ENCODE peak calls at places on chromosomes 6 and 20, in eight cellular contexts. One of them, this sample, is unnamed.

GRCh38 chr6:34981951-34982350 is 92.9 kb downstream of the ANKS1A start:
- DNase-seq in dorsolateral prefrontal cortex: no peak
- DNase-seq in PC-3: peak; percentile 24
- DNase-seq in Peyer's patch: no peak
- DNase-seq in breast epithelium: no peak
- DNase-seq in CD4-positive, alpha-beta T cell: no peak
- DNase-seq in GM12878: no peak
- DNase-seq in PC-9: no peak
- DNase-seq in this sample: no peak

GRCh38 chr20:62666736-62667529 is 24.6 kb downstream of the SLCO4A1 start:
- DNase-seq in PC-3: peak; percentile 65
- DNase-seq in CD4-positive, alpha-beta T cell: no peak
- DNase-seq in PC-9: peak; percentile 83
- DNase-seq in Peyer's patch: peak; percentile 91
- DNase-seq in GM12878: no peak
- DNase-seq in breast epithelium: no peak
- DNase-seq in dorsolateral prefrontal cortex: no peak
- DNase-seq in this sample: peak; percentile 95

GRCh38 chr6:108581237-108581931 is 20.7 kb downstream of the FOXO3 start:
- DNase-seq in PC-3: peak; percentile 33
- DNase-seq in CD4-positive, alpha-beta T cell: no peak
- DNase-seq in GM12878: no peak
- DNase-seq in dorsolateral prefrontal cortex: no peak
- DNase-seq in Peyer's patch: no peak
- DNase-seq in PC-9: peak; percentile 51
- DNase-seq in breast epithelium: no peak
- DNase-seq in this sample: peak; percentile 82

GRCh38 chr6:138403324-138403800 is 661 bp upstream of the HEBP2 start:
- DNase-seq in Peyer's patch: peak; percentile 69
- DNase-seq in breast epithelium: no peak
- DNase-seq in PC-9: peak; percentile 26
- DNase-seq in GM12878: no peak
- DNase-seq in CD4-positive, alpha-beta T cell: peak; percentile 44
- DNase-seq in PC-3: no peak
- DNase-seq in dorsolateral prefrontal cortex: peak; percentile 56
- DNase-seq in this sample: peak; percentile 13

GRCh38 chr20:8394308-8394945 is 262.4 kb downstream of the PLCB1 start:
- DNase-seq in Peyer's patch: no peak
- DNase-seq in PC-3: no peak
- DNase-seq in CD4-positive, alpha-beta T cell: no peak
- DNase-seq in PC-9: no peak
- DNase-seq in breast epithelium: no peak
- DNase-seq in GM12878: peak; percentile 71
- DNase-seq in dorsolateral prefrontal cortex: no peak
- DNase-seq in this sample: no peak

GRCh38 chr6:45504947-45505346 is 127.2 kb upstream of the SUPT3H start:
- DNase-seq in Peyer's patch: no peak
- DNase-seq in breast epithelium: no peak
- DNase-seq in PC-3: peak; percentile 63
- DNase-seq in CD4-positive, alpha-beta T cell: no peak
- DNase-seq in GM12878: no peak
- DNase-seq in dorsolateral prefrontal cortex: no peak
- DNase-seq in PC-9: peak; percentile 56
- DNase-seq in this sample: no peak

GRCh38 chr6:159933077-159933476 is 35.8 kb upstream of the IGF2R start:
- DNase-seq in dorsolateral prefrontal cortex: no peak
- DNase-seq in CD4-positive, alpha-beta T cell: no peak
- DNase-seq in PC-9: no peak
- DNase-seq in Peyer's patch: no peak
- DNase-seq in GM12878: no peak
- DNase-seq in PC-3: no peak
- DNase-seq in breast epithelium: no peak
- DNase-seq in this sample: no peak

GRCh38 chr20:63316502-63316921 is 23.5 kb downstream of the COL20A1 start:
- DNase-seq in Peyer's patch: no peak
- DNase-seq in PC-3: no peak
- DNase-seq in PC-9: no peak
- DNase-seq in GM12878: no peak
- DNase-seq in CD4-positive, alpha-beta T cell: no peak
- DNase-seq in dorsolateral prefrontal cortex: no peak
- DNase-seq in breast epithelium: no peak
- DNase-seq in this sample: no peak

GRCh38 chr6:137571854-137572253 is 77.7 kb upstream of the OLIG3 start:
- DNase-seq in Peyer's patch: peak; percentile 83
- DNase-seq in dorsolateral prefrontal cortex: no peak
- DNase-seq in PC-3: peak; percentile 66
- DNase-seq in PC-9: peak; percentile 21
- DNase-seq in CD4-positive, alpha-beta T cell: peak; percentile 67
- DNase-seq in GM12878: no peak
- DNase-seq in breast epithelium: no peak
- DNase-seq in this sample: peak; percentile 63

GRCh38 chr6:30493643-30494250 is 4.4 kb downstream of the HLA-E start:
- DNase-seq in dorsolateral prefrontal cortex: no peak
- DNase-seq in GM12878: no peak
- DNase-seq in Peyer's patch: no peak
- DNase-seq in CD4-positive, alpha-beta T cell: peak; percentile 62
- DNase-seq in breast epithelium: no peak
- DNase-seq in PC-9: no peak
- DNase-seq in PC-3: no peak
- DNase-seq in this sample: no peak

GRCh38 chr6:5059036-5059896 is 25.9 kb upstream of the PPP1R3G start:
- DNase-seq in PC-3: no peak
- DNase-seq in Peyer's patch: no peak
- DNase-seq in breast epithelium: no peak
- DNase-seq in dorsolateral prefrontal cortex: no peak
- DNase-seq in CD4-positive, alpha-beta T cell: no peak
- DNase-seq in PC-9: no peak
- DNase-seq in GM12878: no peak
- DNase-seq in this sample: peak; percentile 49

GRCh38 chr6:33590531-33591198 is 10.6 kb upstream of the BAK1 start:
- DNase-seq in breast epithelium: no peak
- DNase-seq in PC-3: peak; percentile 38
- DNase-seq in CD4-positive, alpha-beta T cell: no peak
- DNase-seq in PC-9: peak; percentile 64
- DNase-seq in GM12878: no peak
- DNase-seq in Peyer's patch: peak; percentile 81
- DNase-seq in dorsolateral prefrontal cortex: no peak
- DNase-seq in this sample: peak; percentile 86

GRCh38 chr6:137045221-137045789 is 540 bp upstream of the IL20RA start:
- DNase-seq in PC-3: peak; percentile 47
- DNase-seq in CD4-positive, alpha-beta T cell: no peak
- DNase-seq in dorsolateral prefrontal cortex: no peak
- DNase-seq in breast epithelium: no peak
- DNase-seq in PC-9: no peak
- DNase-seq in Peyer's patch: no peak
- DNase-seq in GM12878: no peak
- DNase-seq in this sample: no peak

GRCh38 chr6:127464161-127464880 is 5.1 kb upstream of the KIAA0408 start:
- DNase-seq in Peyer's patch: no peak
- DNase-seq in CD4-positive, alpha-beta T cell: no peak
- DNase-seq in PC-9: no peak
- DNase-seq in GM12878: no peak
- DNase-seq in dorsolateral prefrontal cortex: no peak
- DNase-seq in PC-3: peak; percentile 21
- DNase-seq in breast epithelium: no peak
- DNase-seq in this sample: no peak

GRCh38 chr6:53436904-53437303 is 88.2 kb upstream of the ELOVL5 start:
- DNase-seq in CD4-positive, alpha-beta T cell: no peak
- DNase-seq in breast epithelium: no peak
- DNase-seq in PC-9: no peak
- DNase-seq in GM12878: no peak
- DNase-seq in dorsolateral prefrontal cortex: no peak
- DNase-seq in PC-3: no peak
- DNase-seq in Peyer's patch: no peak
- DNase-seq in this sample: no peak

GRCh38 chr20:17421493-17421892 is 109.7 kb downstream of the BFSP1 start:
- DNase-seq in PC-9: no peak
- DNase-seq in PC-3: no peak
- DNase-seq in dorsolateral prefrontal cortex: no peak
- DNase-seq in breast epithelium: no peak
- DNase-seq in Peyer's patch: no peak
- DNase-seq in GM12878: no peak
- DNase-seq in CD4-positive, alpha-beta T cell: no peak
- DNase-seq in this sample: no peak

GRCh38 chr6:85458184-85458583 is 8.3 kb downstream of the NT5E start:
- DNase-seq in CD4-positive, alpha-beta T cell: no peak
- DNase-seq in dorsolateral prefrontal cortex: no peak
- DNase-seq in GM12878: no peak
- DNase-seq in Peyer's patch: no peak
- DNase-seq in breast epithelium: no peak
- DNase-seq in PC-9: no peak
- DNase-seq in PC-3: no peak
- DNase-seq in this sample: no peak

GRCh38 chr20:31751126-31751525 is 12.0 kb downstream of the TPX2 start:
- DNase-seq in PC-3: no peak
- DNase-seq in CD4-positive, alpha-beta T cell: no peak
- DNase-seq in breast epithelium: no peak
- DNase-seq in PC-9: no peak
- DNase-seq in dorsolateral prefrontal cortex: no peak
- DNase-seq in Peyer's patch: no peak
- DNase-seq in GM12878: no peak
- DNase-seq in this sample: no peak

GRCh38 chr6:28355743-28356665 is 6.3 kb downstream of the ZKSCAN3 start:
- DNase-seq in PC-3: peak; percentile 95
- DNase-seq in CD4-positive, alpha-beta T cell: peak; percentile 53
- DNase-seq in breast epithelium: peak; percentile 62
- DNase-seq in PC-9: peak; percentile 75
- DNase-seq in dorsolateral prefrontal cortex: peak; percentile 69
- DNase-seq in Peyer's patch: peak; percentile 86
- DNase-seq in GM12878: peak; percentile 55
- DNase-seq in this sample: peak; percentile 89

GRCh38 chr20:49247169-49247734 is 28.0 kb downstream of the DDX27 start:
- DNase-seq in breast epithelium: no peak
- DNase-seq in GM12878: no peak
- DNase-seq in dorsolateral prefrontal cortex: no peak
- DNase-seq in Peyer's patch: no peak
- DNase-seq in PC-3: no peak
- DNase-seq in PC-9: no peak
- DNase-seq in CD4-positive, alpha-beta T cell: no peak
- DNase-seq in this sample: no peak
- H3K27ac ChIP-seq in breast epithelium: no peak overlapping the region
- H3K27ac ChIP-seq in GM12878: no peak overlapping the region
- H3K27ac ChIP-seq in dorsolateral prefrontal cortex: peak overlapping the region; percentile 91
- H3K27ac ChIP-seq in Peyer's patch: no peak overlapping the region
- H3K27ac ChIP-seq in PC-3: no peak overlapping the region
- H3K27ac ChIP-seq in PC-9: no peak overlapping the region
- H3K27ac ChIP-seq in CD4-positive, alpha-beta T cell: no peak overlapping the region
- H3K27ac ChIP-seq in this sample: no peak overlapping the region

GRCh38 chr6:119109654-119110325 is 31.3 kb upstream of the FAM184A start:
- DNase-seq in PC-9: no peak
- DNase-seq in dorsolateral prefrontal cortex: no peak
- DNase-seq in CD4-positive, alpha-beta T cell: no peak
- DNase-seq in Peyer's patch: no peak
- DNase-seq in PC-3: no peak
- DNase-seq in breast epithelium: no peak
- DNase-seq in GM12878: no peak
- DNase-seq in this sample: no peak
- H3K27ac ChIP-seq in PC-9: no peak overlapping the region
- H3K27ac ChIP-seq in dorsolateral prefrontal cortex: no peak overlapping the region
- H3K27ac ChIP-seq in CD4-positive, alpha-beta T cell: no peak overlapping the region
- H3K27ac ChIP-seq in Peyer's patch: no peak overlapping the region
- H3K27ac ChIP-seq in PC-3: no peak overlapping the region
- H3K27ac ChIP-seq in breast epithelium: no peak overlapping the region
- H3K27ac ChIP-seq in GM12878: no peak overlapping the region
- H3K27ac ChIP-seq in this sample: no peak overlapping the region

GRCh38 chr6:161037873-161038228 is 46.3 kb downstream of the MAP3K4 start:
- DNase-seq in breast epithelium: no peak
- DNase-seq in PC-9: no peak
- DNase-seq in dorsolateral prefrontal cortex: no peak
- DNase-seq in Peyer's patch: no peak
- DNase-seq in GM12878: no peak
- DNase-seq in CD4-positive, alpha-beta T cell: no peak
- DNase-seq in PC-3: no peak
- DNase-seq in this sample: no peak

GRCh38 chr6:161035981-161036263 is 44.4 kb downstream of the MAP3K4 start:
- DNase-seq in breast epithelium: no peak
- DNase-seq in Peyer's patch: no peak
- DNase-seq in CD4-positive, alpha-beta T cell: no peak
- DNase-seq in dorsolateral prefrontal cortex: no peak
- DNase-seq in GM12878: no peak
- DNase-seq in PC-3: no peak
- DNase-seq in PC-9: no peak
- DNase-seq in this sample: no peak

GRCh38 chr6:161041274-161041673 is 49.7 kb downstream of the MAP3K4 start:
- DNase-seq in CD4-positive, alpha-beta T cell: no peak
- DNase-seq in breast epithelium: no peak
- DNase-seq in PC-3: no peak
- DNase-seq in GM12878: no peak
- DNase-seq in Peyer's patch: no peak
- DNase-seq in dorsolateral prefrontal cortex: no peak
- DNase-seq in PC-9: no peak
- DNase-seq in this sample: no peak

GRCh38 chr6:161035182-161035980 is 43.8 kb downstream of the MAP3K4 start:
- DNase-seq in PC-3: no peak
- DNase-seq in dorsolateral prefrontal cortex: no peak
- DNase-seq in breast epithelium: no peak
- DNase-seq in PC-9: no peak
- DNase-seq in Peyer's patch: no peak
- DNase-seq in GM12878: peak; percentile 51
- DNase-seq in CD4-positive, alpha-beta T cell: no peak
- DNase-seq in this sample: no peak

DNA sequence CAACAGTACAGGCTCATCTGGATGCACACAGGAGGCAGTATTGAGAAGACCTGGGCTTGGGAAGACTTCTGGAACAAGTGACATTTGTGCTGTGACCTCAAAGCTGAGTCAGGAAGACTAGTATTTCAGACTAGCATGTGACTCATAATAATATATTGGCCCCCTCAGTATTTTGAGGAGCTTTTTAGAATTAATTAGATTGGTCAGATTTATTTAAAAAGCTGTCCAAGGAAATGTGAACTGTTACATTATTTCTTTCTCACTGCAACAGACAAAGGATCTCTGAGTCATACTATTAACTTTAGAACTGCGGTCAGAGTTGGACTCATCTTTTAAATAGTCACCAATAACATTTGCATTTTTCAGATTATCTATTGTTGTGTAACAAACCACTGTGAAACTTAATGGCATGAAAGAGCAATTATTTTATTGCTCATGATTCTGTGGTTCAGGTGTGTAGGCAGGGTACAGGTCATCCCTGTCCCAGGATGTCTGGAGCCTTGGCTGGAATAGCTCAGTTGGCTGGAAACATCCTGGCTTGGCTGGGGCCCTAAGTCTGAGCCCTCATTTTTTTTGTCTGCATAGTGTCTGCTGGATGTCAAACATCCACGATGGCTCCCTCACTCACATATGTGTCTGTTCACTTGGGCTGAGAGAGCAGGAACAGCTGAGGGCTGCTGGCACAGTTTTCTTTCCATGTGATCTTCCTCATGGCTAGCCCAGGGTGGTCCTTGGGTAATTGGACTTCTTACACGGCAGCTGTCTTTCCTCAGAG is 46.8 kb downstream of the MAP3K4 start:
- DNase-seq in breast epithelium: no peak
- DNase-seq in CD4-positive, alpha-beta T cell: no peak
- DNase-seq in dorsolateral prefrontal cortex: no peak
- DNase-seq in GM12878: peak; percentile 72
- DNase-seq in PC-3: peak; percentile 93
- DNase-seq in Peyer's patch: no peak
- DNase-seq in PC-9: no peak
- DNase-seq in this sample: no peak
- H3K27ac ChIP-seq in breast epithelium: peak overlapping the region; percentile 78
- H3K27ac ChIP-seq in CD4-positive, alpha-beta T cell: no peak overlapping the region
- H3K27ac ChIP-seq in dorsolateral prefrontal cortex: no peak overlapping the region
- H3K27ac ChIP-seq in GM12878: peak overlapping the region; percentile 72
- H3K27ac ChIP-seq in PC-3: peak overlapping the region; percentile 99
- H3K27ac ChIP-seq in Peyer's patch: peak overlapping the region; percentile 61
- H3K27ac ChIP-seq in PC-9: peak overlapping the region; percentile 80
- H3K27ac ChIP-seq in this sample: no peak overlapping the region

GRCh38 chr6:120290964-120291363 is 941.4 kb upstream of the MAN1A1 start:
- DNase-seq in CD4-positive, alpha-beta T cell: no peak
- DNase-seq in breast epithelium: no peak
- DNase-seq in GM12878: no peak
- DNase-seq in PC-3: no peak
- DNase-seq in Peyer's patch: no peak
- DNase-seq in PC-9: no peak
- DNase-seq in dorsolateral prefrontal cortex: no peak
- DNase-seq in this sample: no peak
- H3K27ac ChIP-seq in CD4-positive, alpha-beta T cell: no peak overlapping the region
- H3K27ac ChIP-seq in breast epithelium: no peak overlapping the region
- H3K27ac ChIP-seq in GM12878: no peak overlapping the region
- H3K27ac ChIP-seq in PC-3: no peak overlapping the region
- H3K27ac ChIP-seq in Peyer's patch: no peak overlapping the region
- H3K27ac ChIP-seq in PC-9: no peak overlapping the region
- H3K27ac ChIP-seq in dorsolateral prefrontal cortex: no peak overlapping the region
- H3K27ac ChIP-seq in this sample: no peak overlapping the region